ENCODE peak calls at places on chromosomes 12 and 14, in five cellular contexts. A, R, I, U and S are unnamed samples.

GRCh38 chr12:117933545-117933944 is 35.2 kb downstream of the KSR2 start:
- DNase-seq in A (no peak), R (no peak), I (no peak), U (no peak), S (no peak)

GRCh38 chr14:58082491-58083098 is 69.4 kb downstream of the ARMH4 start:
- DNase-seq in A (no peak), R (no peak), I (no peak), U (no peak), S (no peak)

GRCh38 chr12:109169676-109170075 is 53.3 kb downstream of the ACACB start:
- DNase-seq in A (no peak), R (no peak), I (no peak), U (no peak), S (no peak)

GRCh38 chr12:105079011-105079570 is 5.2 kb downstream of the ALDH1L2 start:
- DNase-seq in A (no peak), R (peak), I (no peak), U (no peak), S (no peak)

GRCh38 chr14:94929354-94929753 is 159.4 kb upstream of the GSC start:
- DNase-seq in A (no peak), R (no peak), I (no peak), U (no peak), S (no peak)

GRCh38 chr12:119178544-119179334 is at the start of gene HSPB8:
- DNase-seq in A (no peak), R (no peak), I (no peak), U (peak), S (no peak)

GRCh38 chr12:83320350-83320749 is 633.6 kb downstream of the TMTC2 start:
- DNase-seq in A (no peak), R (no peak), I (no peak), U (no peak), S (no peak)

GRCh38 chr14:36656769-36657408 is 4.8 kb upstream of the PAX9 start:
- DNase-seq in A (peak), R (no peak), I (no peak), U (no peak), S (no peak)

GRCh38 chr14:61663312-61663974 is 31.9 kb upstream of the HIF1A start:
- DNase-seq in A (no peak), R (no peak), I (no peak), U (no peak), S (no peak)

GRCh38 chr14:86321151-86321550 is 791.2 kb downstream of the FLRT2 start:
- DNase-seq in A (no peak), R (peak), I (no peak), U (no peak), S (no peak)

GRCh38 chr14:73261520-73262426 is 24.5 kb downstream of the PAPLN start:
- DNase-seq in A (peak), R (no peak), I (no peak), U (no peak), S (no peak)

GRCh38 chr12:25648460-25648859 is 95.4 kb upstream of the LMNTD1 start:
- DNase-seq in A (no peak), R (no peak), I (no peak), U (peak), S (no peak)

GRCh38 chr12:47717046-47717442 is 8.2 kb downstream of the ENDOU start:
- DNase-seq in A (no peak), R (no peak), I (no peak), U (no peak), S (no peak)

GRCh38 chr12:100926669-100927248 is 132.2 kb downstream of the ANO4 start:
- DNase-seq in A (no peak), R (no peak), I (no peak), U (no peak), S (no peak)

GRCh38 chr12:82176761-82177490 is 181.3 kb downstream of the CCDC59 start:
- DNase-seq in A (no peak), R (no peak), I (no peak), U (no peak), S (no peak)

GRCh38 chr14:100523536-100524025 is 63.6 kb downstream of the BEGAIN start:
- DNase-seq in A (no peak), R (no peak), I (no peak), U (no peak), S (no peak)

GRCh38 chr12:125092872-125093680 is 27.8 kb downstream of the AACS start:
- DNase-seq in A (no peak), R (no peak), I (no peak), U (peak), S (no peak)

GRCh38 chr12:127459166-127459565 is 807.8 kb upstream of the TMEM132C start:
- DNase-seq in A (no peak), R (no peak), I (no peak), U (no peak), S (no peak)

GRCh38 chr14:69999246-69999645 is 120.0 kb downstream of the SMOC1 start:
- DNase-seq in A (no peak), R (peak), I (no peak), U (no peak), S (no peak)

GRCh38 chr12:6843118-6843902 is 2.6 kb downstream of the GNB3 start:
- DNase-seq in A (no peak), R (no peak), I (no peak), U (no peak), S (no peak)

GRCh38 chr12:25702553-25702952 is 149.5 kb upstream of the LMNTD1 start:
- DNase-seq in A (no peak), R (no peak), I (no peak), U (no peak), S (no peak)

GRCh38 chr12:27015730-27016076 is 1.5 kb upstream of the TM7SF3 start:
- DNase-seq in A (no peak), R (no peak), I (no peak), U (no peak), S (no peak)

GRCh38 chr12:67515679-67516363 is 132.7 kb upstream of the DYRK2 start:
- DNase-seq in A (peak), R (peak), I (no peak), U (no peak), S (peak)

GRCh38 chr12:131604859-131605258 is 106.0 kb upstream of the SFSWAP start:
- DNase-seq in A (no peak), R (no peak), I (no peak), U (no peak), S (no peak)

GRCh38 chr12:1544991-1545700 is 49.2 kb downstream of the FBXL14 start:
- DNase-seq in A (no peak), R (no peak), I (no peak), U (no peak), S (no peak)

GRCh38 chr12:6943387-6943718 is 263 bp upstream of the RNU7-1 start:
- DNase-seq in A (peak), R (peak), I (peak), U (no peak), S (peak)

GRCh38 chr12:42237052-42237852 is 796 bp downstream of the YAF2 start:
- DNase-seq in A (peak), R (peak), I (peak), U (peak), S (peak)

GRCh38 chr14:68924392-68925158 is 54.5 kb downstream of the ACTN1 start:
- DNase-seq in A (no peak), R (no peak), I (no peak), U (peak), S (no peak)

GRCh38 chr14:101509730-101510371 is 51.4 kb upstream of the DIO3 start:
- DNase-seq in A (peak), R (no peak), I (no peak), U (no peak), S (no peak)

GRCh38 chr14:23141706-23142467 is 22.8 kb upstream of the CEBPE start:
- DNase-seq in A (no peak), R (no peak), I (no peak), U (peak), S (no peak)

GRCh38 chr12:538731-539539 is 79.2 kb downstream of the B4GALNT3 start:
- DNase-seq in A (peak), R (no peak), I (no peak), U (peak), S (peak)

GRCh38 chr12:100995771-100996170 is 201.2 kb downstream of the ANO4 start:
- DNase-seq in A (no peak), R (no peak), I (no peak), U (no peak), S (no peak)

GRCh38 chr14:94322648-94323570 is at the start of gene SERPINA6:
- DNase-seq in A (no peak), R (no peak), I (no peak), U (no peak), S (no peak)

GRCh38 chr12:132150780-132151144 is 6.5 kb downstream of the NOC4L start:
- DNase-seq in A (peak), R (no peak), I (no peak), U (peak), S (no peak)

GRCh38 chr14:21987937-21988336 is 314.3 kb upstream of the OR4E1 start:
- DNase-seq in A (peak), R (no peak), I (no peak), U (no peak), S (peak)

GRCh38 chr12:130632582-130633174 is 83.4 kb downstream of the RIMBP2 start:
- DNase-seq in A (no peak), R (no peak), I (no peak), U (no peak), S (no peak)

GRCh38 chr12:87332987-87333761 is 696.0 kb downstream of the C12orf50 start:
- DNase-seq in A (no peak), R (no peak), I (no peak), U (no peak), S (no peak)

GRCh38 chr12:42234970-42235369 is 3.1 kb downstream of the YAF2 start:
- DNase-seq in A (no peak), R (no peak), I (no peak), U (no peak), S (no peak)